ENCODE peak calls at places on chromosomes 12 and 14, in ten cellular contexts. T, O, C, R, F, G, S, V, I and H are unnamed samples.

GRCh38 chr14:85572845-85573244 is 42.9 kb downstream of the FLRT2 start:
- DNase-seq in T (no peak), O (no peak), C (no peak), R (peak), F (no peak), G (peak), S (no peak), V (no peak), I (peak), H (peak)

GRCh38 chr12:66984962-66985361 is 284.2 kb upstream of the CAND1 start:
- DNase-seq in T (no peak), O (no peak), C (no peak), R (no peak), F (no peak), G (no peak), S (peak), V (no peak), I (no peak), H (no peak)

GRCh38 chr14:24259282-24260025 is 3.5 kb downstream of the TGM1 start:
- DNase-seq in T (no peak), O (no peak), C (no peak), R (peak), F (no peak), G (no peak), S (no peak), V (no peak), I (no peak), H (no peak)

GRCh38 chr14:80269338-80269935 is 58.1 kb upstream of the DIO2 start:
- DNase-seq in T (no peak), O (no peak), C (no peak), R (peak), F (no peak), G (peak), S (no peak), V (no peak), I (no peak), H (no peak)

GRCh38 chr12:4417471-4417870 is 28.1 kb downstream of the FGF6 start:
- DNase-seq in T (no peak), O (no peak), C (no peak), R (no peak), F (no peak), G (no peak), S (no peak), V (no peak), I (no peak), H (no peak)

GRCh38 chr14:99595034-99595433 is 9.0 kb downstream of the CCDC85C start:
- DNase-seq in T (no peak), O (no peak), C (no peak), R (no peak), F (no peak), G (no peak), S (no peak), V (no peak), I (no peak), H (no peak)

GRCh38 chr12:130041983-130042812 is 120.1 kb upstream of the FZD10 start:
- DNase-seq in T (peak), O (no peak), C (no peak), R (no peak), F (no peak), G (no peak), S (peak), V (no peak), I (no peak), H (no peak)

GRCh38 chr12:50984899-50985298 is 32.6 kb downstream of the HIGD1C start:
- DNase-seq in T (no peak), O (no peak), C (no peak), R (no peak), F (no peak), G (no peak), S (no peak), V (no peak), I (no peak), H (no peak)

GRCh38 chr12:9925746-9926393 is 6.3 kb downstream of the CLEC2A start:
- DNase-seq in T (no peak), O (no peak), C (peak), R (peak), F (no peak), G (peak), S (peak), V (no peak), I (peak), H (peak)

GRCh38 chr12:79174656-79175055 is 310.1 kb downstream of the SYT1 start:
- DNase-seq in T (no peak), O (no peak), C (no peak), R (peak), F (no peak), G (no peak), S (peak), V (no peak), I (no peak), H (no peak)